ENCODE peak calls at places on chromosomes 12 and 14, in nine cellular contexts. N is lower lobe of right lung, X is left lung, Y is uterus, K is Peyer's patch, L is PC-3, F is breast epithelium, I is body of pancreas, C is BE2C. R is an unnamed sample. For H3K4me1 and H3K9me3, the result is how much of the 10 kb centered on the place peaks cover.

GRCh38 chr14:36773136-36773540 is 111.5 kb downstream of the PAX9 start:
- DNase-seq in N (no peak), X (no peak), Y (no peak), K (no peak), L (peak), F (no peak), I (no peak), C (no peak), R (no peak)

GRCh38 chr14:31181271-31181670 is 26.3 kb downstream of the HECTD1 start:
- DNase-seq in N (no peak), X (no peak), Y (no peak), K (no peak), L (no peak), F (no peak), I (no peak), C (no peak), R (no peak)

GRCh38 chr14:57530571-57530970 is 36.9 kb upstream of the CCDC198 start:
- DNase-seq in N (no peak), X (no peak), Y (no peak), K (no peak), L (no peak), F (no peak), I (no peak), C (no peak), R (no peak)

GRCh38 chr14:49019467-49020100 is 566.6 kb downstream of the RPS29 start:
- DNase-seq in N (no peak), X (no peak), Y (no peak), K (no peak), L (no peak), F (no peak), I (no peak), C (no peak), R (no peak)

GRCh38 chr14:23056956-23057756 is at the start of gene CDH24:
- DNase-seq in N (peak), X (peak), Y (peak), K (peak), L (peak), F (peak), I (peak), C (peak), R (peak)

GRCh38 chr12:25769076-25769945 is 189.2 kb upstream of the RASSF8 start:
- DNase-seq in N (no peak), X (no peak), Y (no peak), K (no peak), L (peak), F (no peak), I (no peak), C (no peak), R (no peak)

GRCh38 chr12:44029194-44029593 is 193.3 kb downstream of the TMEM117 start:
- DNase-seq in N (no peak), X (no peak), Y (no peak), K (no peak), L (no peak), F (no peak), I (no peak), C (no peak), R (no peak)

GRCh38 chr14:97025722-97026121 is 228.5 kb downstream of the VRK1 start:
- DNase-seq in N (no peak), X (no peak), Y (no peak), K (no peak), L (no peak), F (no peak), I (no peak), C (no peak), R (peak)

GRCh38 chr12:94811611-94812010 is 161.3 kb upstream of the TMCC3 start:
- DNase-seq in N (no peak), X (no peak), Y (no peak), K (no peak), L (no peak), F (no peak), I (no peak), C (no peak), R (no peak)

GRCh38 chr14:88834883-88835431 is 10.5 kb downstream of the TTC8 start:
- DNase-seq in N (no peak), X (no peak), Y (no peak), K (no peak), L (peak), F (no peak), I (no peak), C (no peak), R (no peak)

GRCh38 chr14:60179296-60179924 is 14.2 kb upstream of the DHRS7 start:
- DNase-seq in N (no peak), X (no peak), Y (no peak), K (no peak), L (peak), F (no peak), I (no peak), C (no peak), R (no peak)

GRCh38 chr14:26856832-26857508 is 259.1 kb upstream of the NOVA1 start:
- DNase-seq in N (no peak), X (no peak), Y (no peak), K (no peak), L (no peak), F (no peak), I (peak), C (no peak), R (no peak)

GRCh38 chr12:132174703-132175490 is 30.6 kb downstream of the NOC4L start:
- DNase-seq in N (no peak), X (no peak), Y (no peak), K (no peak), L (peak), F (no peak), I (no peak), C (no peak), R (no peak)

GRCh38 chr14:51668870-51669269 is 17.2 kb downstream of the FRMD6 start:
- DNase-seq in N (no peak), X (no peak), Y (no peak), K (no peak), L (no peak), F (no peak), I (no peak), C (no peak), R (no peak)

GRCh38 chr12:23472329-23472971 is 477.0 kb downstream of the SOX5 start:
- DNase-seq in N (peak), X (peak), Y (no peak), K (no peak), L (no peak), F (no peak), I (no peak), C (no peak), R (peak)

GRCh38 chr12:103840881-103841689 is at the start of gene NT5DC3:
- DNase-seq in N (peak), X (peak), Y (peak), K (peak), L (peak), F (peak), I (peak), C (peak), R (peak)

GRCh38 chr14:22845821-22846625 is 9.6 kb downstream of the MMP14 start:
- DNase-seq in N (peak), X (no peak), Y (no peak), K (no peak), L (no peak), F (no peak), I (no peak), C (no peak), R (no peak)

GRCh38 chr14:48349689-48350088 is 674.3 kb upstream of the MDGA2 start:
- DNase-seq in N (no peak), X (no peak), Y (no peak), K (no peak), L (peak), F (no peak), I (no peak), C (no peak), R (no peak)

GRCh38 chr14:72948481-72949138 is 22.3 kb downstream of the DCAF4 start:
- DNase-seq in N (peak), X (no peak), Y (peak), K (peak), L (peak), F (peak), I (peak), C (peak), R (peak)

GRCh38 chr12:93751864-93752610 is 74.9 kb downstream of the CRADD start:
- DNase-seq in N (no peak), X (peak), Y (no peak), K (no peak), L (no peak), F (no peak), I (no peak), C (no peak), R (no peak)

GRCh38 chr12:52506858-52507715 is 13.1 kb downstream of the KRT5 start:
- DNase-seq in N (no peak), X (no peak), Y (no peak), K (peak), L (peak), F (peak), I (no peak), C (no peak), R (peak)

GRCh38 chr12:48716168-48716492 is 377 bp downstream of the CCNT1 start:
- DNase-seq in N (no peak), X (no peak), Y (no peak), K (no peak), L (no peak), F (no peak), I (no peak), C (no peak), R (no peak)

GRCh38 chr12:109793411-109793810 is 39.8 kb downstream of the TRPV4 start:
- DNase-seq in N (peak), X (no peak), Y (no peak), K (no peak), L (no peak), F (no peak), I (no peak), C (no peak), R (no peak)

GRCh38 chr12:124466200-124467128 is 100.9 kb downstream of the NCOR2 start:
- DNase-seq in N (peak), X (peak), Y (no peak), K (peak), L (no peak), F (no peak), I (no peak), C (no peak), R (no peak)

GRCh38 chr12:106897082-106897481 is 58.6 kb upstream of the TMEM263 start:
- DNase-seq in N (no peak), X (no peak), Y (no peak), K (no peak), L (peak), F (no peak), I (no peak), C (peak), R (no peak)

GRCh38 chr12:80187660-80188090 is 88.3 kb downstream of the OTOGL start:
- DNase-seq in N (no peak), X (no peak), Y (peak), K (no peak), L (peak), F (no peak), I (peak), C (no peak), R (no peak)

GRCh38 chr12:6321905-6322304 is 11.4 kb downstream of the PLEKHG6 start:
- DNase-seq in N (no peak), X (no peak), Y (no peak), K (no peak), L (peak), F (peak), I (no peak), C (no peak), R (no peak)
- H3K4me1 ChIP-seq in N (half or more), X (under half), Y (under half), K (under half), L (under half), F (under half), I (under half), C (under half), R (under half)

GRCh38 chr12:34298176-34298970 is 276.1 kb downstream of the ALG10 start:
- DNase-seq in N (peak), X (no peak), Y (no peak), K (no peak), L (no peak), F (no peak), I (no peak), C (peak), R (no peak)

GRCh38 chr12:34298971-34299801 is 276.9 kb downstream of the ALG10 start:
- DNase-seq in N (peak), X (no peak), Y (no peak), K (no peak), L (no peak), F (no peak), I (no peak), C (no peak), R (no peak)

GRCh38 chr12:34297790-34298164 is 275.5 kb downstream of the ALG10 start:
- DNase-seq in N (peak), X (no peak), Y (no peak), K (no peak), L (no peak), F (no peak), I (no peak), C (peak), R (no peak)

GRCh38 chr12:34300376-34301250 is 278.3 kb downstream of the ALG10 start:
- DNase-seq in N (peak), X (no peak), Y (no peak), K (no peak), L (no peak), F (no peak), I (no peak), C (no peak), R (no peak)

GRCh38 chr12:34299802-34300193 is 277.5 kb downstream of the ALG10 start:
- DNase-seq in N (peak), X (no peak), Y (no peak), K (no peak), L (no peak), F (no peak), I (no peak), C (no peak), R (no peak)
- H3K9me3 ChIP-seq in N (under half), X (half or more), Y (under half), K (under half), L (under half), F (half or more), I (under half), C (under half), R (half or more)

GRCh38 chr14:99733551-99734405 is 49.7 kb downstream of the CYP46A1 start:
- DNase-seq in N (peak), X (peak), Y (peak), K (peak), L (no peak), F (no peak), I (peak), C (peak), R (peak)
- H3K4me1 ChIP-seq in N (half or more), X (under half), Y (under half), K (under half), L (under half), F (under half), I (half or more), C (under half), R (under half)

GRCh38 chr12:108379761-108380160 is 40.6 kb upstream of the CMKLR1 start:
- DNase-seq in N (no peak), X (no peak), Y (no peak), K (no peak), L (no peak), F (no peak), I (no peak), C (no peak), R (no peak)
- H3K9me3 ChIP-seq in N (under half), X (under half), Y (under half), K (under half), L (under half), F (under half), I (under half), C (under half), R (under half)

DNA sequence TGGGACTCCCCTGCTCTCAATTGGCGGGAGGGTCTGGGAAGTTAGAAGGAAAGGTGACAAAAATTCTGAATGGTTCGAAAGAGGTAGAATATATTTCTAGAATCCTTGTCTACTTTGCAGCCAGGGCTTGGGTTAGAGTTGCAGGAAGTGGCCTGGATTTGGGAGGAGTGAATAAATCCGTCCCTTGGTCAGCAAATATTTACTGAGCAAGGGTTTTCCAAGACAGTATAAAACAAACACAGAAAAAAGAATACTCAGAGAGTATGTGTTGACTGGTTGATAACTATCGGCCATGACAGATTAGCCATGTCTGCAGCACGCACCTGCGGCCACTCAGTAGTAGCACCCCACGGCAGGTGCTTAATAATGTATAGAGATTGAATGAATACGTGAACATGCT is 3.5 kb downstream of the LAG3 start:
- DNase-seq in N (no peak), X (no peak), Y (no peak), K (no peak), L (no peak), F (no peak), I (no peak), C (no peak), R (no peak)
- H3K4me1 ChIP-seq in N (under half), X (under half), Y (under half), K (under half), L (under half), F (under half), I (under half), C (under half), R (under half)

GRCh38 chr12:114408415-114408814 is 2.5 kb upstream of the TBX5 start:
- DNase-seq in N (no peak), X (no peak), Y (no peak), K (no peak), L (no peak), F (no peak), I (no peak), C (no peak), R (no peak)
- H3K9me3 ChIP-seq in N (under half), X (under half), Y (under half), K (under half), L (under half), F (under half), I (under half), C (under half), R (under half)

GRCh38 chr12:108729612-108730336 is 1.5 kb downstream of the CORO1C start:
- DNase-seq in N (no peak), X (no peak), Y (no peak), K (no peak), L (peak), F (no peak), I (no peak), C (peak), R (peak)

GRCh38 chr12:108731105-108731865 is at the start of gene CORO1C:
- DNase-seq in N (peak), X (peak), Y (peak), K (peak), L (peak), F (peak), I (peak), C (peak), R (peak)

GRCh38 chr12:108730337-108731104 is 797 bp downstream of the CORO1C start:
- DNase-seq in N (peak), X (peak), Y (peak), K (peak), L (peak), F (peak), I (peak), C (peak), R (peak)

GRCh38 chr12:108728820-108729611 is 2.3 kb downstream of the CORO1C start:
- DNase-seq in N (no peak), X (no peak), Y (no peak), K (no peak), L (peak), F (no peak), I (no peak), C (no peak), R (no peak)

GRCh38 chr12:108727868-108728735 is 3.2 kb downstream of the CORO1C start:
- DNase-seq in N (no peak), X (no peak), Y (no peak), K (no peak), L (no peak), F (no peak), I (no peak), C (no peak), R (no peak)
- H3K4me1 ChIP-seq in N (half or more), X (under half), Y (under half), K (under half), L (half or more), F (under half), I (under half), C (under half), R (under half)

GRCh38 chr14:65718629-65719028 is 306.1 kb downstream of the FUT8 start:
- DNase-seq in N (no peak), X (no peak), Y (no peak), K (no peak), L (no peak), F (no peak), I (no peak), C (no peak), R (no peak)
- H3K9me3 ChIP-seq in N (under half), X (under half), Y (under half), K (under half), L (under half), F (under half), I (under half), C (under half), R (under half)

DNA sequence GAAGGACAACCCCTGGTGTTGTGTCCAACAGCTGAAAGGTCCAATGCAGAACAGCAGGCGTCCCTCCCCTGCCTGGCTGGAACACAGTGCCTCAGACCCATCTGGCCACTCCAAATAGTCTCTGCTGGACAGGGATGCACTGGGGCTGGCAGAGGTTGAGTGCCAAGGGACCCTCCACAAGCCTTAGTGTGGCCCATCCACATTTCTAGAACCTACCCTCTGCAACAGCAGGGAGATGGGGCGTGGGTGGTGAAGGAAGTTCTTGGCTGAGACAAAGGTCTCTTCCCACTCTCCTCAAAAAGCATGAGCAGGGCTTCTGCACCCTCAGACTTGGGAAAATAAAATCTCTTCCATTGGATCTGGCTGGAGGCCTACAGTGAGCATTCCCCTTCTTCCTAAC is 36.5 kb downstream of the LTBP2 start:
- DNase-seq in N (peak), X (no peak), Y (no peak), K (no peak), L (no peak), F (no peak), I (no peak), C (no peak), R (no peak)
- H3K4me1 ChIP-seq in N (half or more), X (under half), Y (under half), K (under half), L (half or more), F (under half), I (under half), C (under half), R (under half)

GRCh38 chr12:34301251-34302130 is 279.2 kb downstream of the ALG10 start:
- DNase-seq in N (peak), X (no peak), Y (no peak), K (no peak), L (no peak), F (no peak), I (no peak), C (no peak), R (no peak)
- H3K9me3 ChIP-seq in N (under half), X (half or more), Y (under half), K (under half), L (under half), F (half or more), I (under half), C (under half), R (half or more)

R was measured in H9.